ENCODE peak calls at places on chromosomes 6 and 20, in eight cellular contexts. One of them, this sample, is unnamed.

GRCh38 chr20:63750807-63751470 is 11.4 kb downstream of the SLC2A4RG start:
- DNase-seq in fibroblast of lung: no peak
- DNase-seq in colonic mucosa: no peak
- DNase-seq in coronary artery: no peak
- DNase-seq in sigmoid colon: no peak
- DNase-seq in CD8-positive, alpha-beta T cell: peak; percentile 57
- DNase-seq in MM.1S: no peak
- DNase-seq in heart right ventricle: no peak
- DNase-seq in this sample: no peak

GRCh38 chr6:27081931-27082330 is 165.6 kb upstream of the PRSS16 start:
- DNase-seq in fibroblast of lung: no peak
- DNase-seq in colonic mucosa: no peak
- DNase-seq in coronary artery: no peak
- DNase-seq in sigmoid colon: no peak
- DNase-seq in CD8-positive, alpha-beta T cell: no peak
- DNase-seq in MM.1S: no peak
- DNase-seq in heart right ventricle: no peak
- DNase-seq in this sample: no peak

GRCh38 chr6:81838031-81838430 is 85.5 kb upstream of the TENT5A start:
- DNase-seq in fibroblast of lung: no peak
- DNase-seq in colonic mucosa: no peak
- DNase-seq in coronary artery: no peak
- DNase-seq in sigmoid colon: no peak
- DNase-seq in CD8-positive, alpha-beta T cell: no peak
- DNase-seq in MM.1S: no peak
- DNase-seq in heart right ventricle: no peak
- DNase-seq in this sample: no peak

GRCh38 chr6:42294759-42295158 is 77.1 kb upstream of the MRPS10 start:
- DNase-seq in fibroblast of lung: peak; percentile 45
- DNase-seq in colonic mucosa: no peak
- DNase-seq in coronary artery: no peak
- DNase-seq in sigmoid colon: no peak
- DNase-seq in CD8-positive, alpha-beta T cell: no peak
- DNase-seq in MM.1S: no peak
- DNase-seq in heart right ventricle: no peak
- DNase-seq in this sample: no peak

GRCh38 chr6:85574932-85575598 is 18.6 kb downstream of the SNX14 start:
- DNase-seq in fibroblast of lung: peak; percentile 85
- DNase-seq in colonic mucosa: no peak
- DNase-seq in coronary artery: no peak
- DNase-seq in sigmoid colon: no peak
- DNase-seq in CD8-positive, alpha-beta T cell: no peak
- DNase-seq in MM.1S: no peak
- DNase-seq in heart right ventricle: no peak
- DNase-seq in this sample: no peak

GRCh38 chr20:63206878-63207277 is 9.1 kb downstream of the YTHDF1 start:
- DNase-seq in fibroblast of lung: no peak
- DNase-seq in colonic mucosa: no peak
- DNase-seq in coronary artery: no peak
- DNase-seq in sigmoid colon: no peak
- DNase-seq in CD8-positive, alpha-beta T cell: no peak
- DNase-seq in MM.1S: no peak
- DNase-seq in heart right ventricle: no peak
- DNase-seq in this sample: no peak

GRCh38 chr6:25010917-25011625 is 75.3 kb upstream of the RIPOR2 start:
- DNase-seq in fibroblast of lung: peak; percentile 68
- DNase-seq in colonic mucosa: no peak
- DNase-seq in coronary artery: no peak
- DNase-seq in sigmoid colon: no peak
- DNase-seq in CD8-positive, alpha-beta T cell: no peak
- DNase-seq in MM.1S: no peak
- DNase-seq in heart right ventricle: no peak
- DNase-seq in this sample: no peak

GRCh38 chr6:89817481-89817880 is 2.1 kb downstream of the MDN1 start:
- DNase-seq in fibroblast of lung: no peak
- DNase-seq in colonic mucosa: no peak
- DNase-seq in coronary artery: no peak
- DNase-seq in sigmoid colon: no peak
- DNase-seq in CD8-positive, alpha-beta T cell: no peak
- DNase-seq in MM.1S: no peak
- DNase-seq in heart right ventricle: no peak
- DNase-seq in this sample: no peak

GRCh38 chr6:89209457-89209856 is 7.7 kb downstream of the GABRR1 start:
- DNase-seq in fibroblast of lung: no peak
- DNase-seq in colonic mucosa: no peak
- DNase-seq in coronary artery: no peak
- DNase-seq in sigmoid colon: no peak
- DNase-seq in CD8-positive, alpha-beta T cell: no peak
- DNase-seq in MM.1S: no peak
- DNase-seq in heart right ventricle: no peak
- DNase-seq in this sample: no peak

GRCh38 chr6:151958332-151958731 is 150.8 kb downstream of the ESR1 start:
- DNase-seq in fibroblast of lung: no peak
- DNase-seq in colonic mucosa: no peak
- DNase-seq in coronary artery: no peak
- DNase-seq in sigmoid colon: no peak
- DNase-seq in CD8-positive, alpha-beta T cell: no peak
- DNase-seq in MM.1S: no peak
- DNase-seq in heart right ventricle: no peak
- DNase-seq in this sample: no peak

GRCh38 chr6:155142902-155143609 is 120.8 kb upstream of the CLDN20 start:
- DNase-seq in fibroblast of lung: peak; percentile 55
- DNase-seq in colonic mucosa: no peak
- DNase-seq in coronary artery: no peak
- DNase-seq in sigmoid colon: no peak
- DNase-seq in CD8-positive, alpha-beta T cell: no peak
- DNase-seq in MM.1S: no peak
- DNase-seq in heart right ventricle: no peak
- DNase-seq in this sample: no peak
- H3K27ac ChIP-seq in fibroblast of lung: peak overlapping the region; percentile 68
- H3K27ac ChIP-seq in colonic mucosa: peak overlapping the region; percentile 20
- H3K27ac ChIP-seq in coronary artery: peak overlapping the region; percentile 44
- H3K27ac ChIP-seq in sigmoid colon: peak overlapping the region; percentile 60
- H3K27ac ChIP-seq in CD8-positive, alpha-beta T cell: peak overlapping the region; percentile 29
- H3K27ac ChIP-seq in MM.1S: no peak overlapping the region
- H3K27ac ChIP-seq in heart right ventricle: peak overlapping the region; percentile 62
- H3K27ac ChIP-seq in this sample: no peak overlapping the region

GRCh38 chr6:142856607-142856856 is 88.4 kb downstream of the HIVEP2 start:
- DNase-seq in fibroblast of lung: no peak
- DNase-seq in colonic mucosa: no peak
- DNase-seq in coronary artery: no peak
- DNase-seq in sigmoid colon: no peak
- DNase-seq in CD8-positive, alpha-beta T cell: no peak
- DNase-seq in MM.1S: no peak
- DNase-seq in heart right ventricle: no peak
- DNase-seq in this sample: no peak

GRCh38 chr6:142857609-142858195 is 87.3 kb downstream of the HIVEP2 start:
- DNase-seq in fibroblast of lung: no peak
- DNase-seq in colonic mucosa: no peak
- DNase-seq in coronary artery: no peak
- DNase-seq in sigmoid colon: no peak
- DNase-seq in CD8-positive, alpha-beta T cell: no peak
- DNase-seq in MM.1S: no peak
- DNase-seq in heart right ventricle: no peak
- DNase-seq in this sample: no peak

GRCh38 chr6:142854589-142855488 is 90.1 kb downstream of the HIVEP2 start:
- DNase-seq in fibroblast of lung: no peak
- DNase-seq in colonic mucosa: no peak
- DNase-seq in coronary artery: no peak
- DNase-seq in sigmoid colon: no peak
- DNase-seq in CD8-positive, alpha-beta T cell: no peak
- DNase-seq in MM.1S: no peak
- DNase-seq in heart right ventricle: no peak
- DNase-seq in this sample: no peak

GRCh38 chr6:142855877-142856606 is 88.9 kb downstream of the HIVEP2 start:
- DNase-seq in fibroblast of lung: no peak
- DNase-seq in colonic mucosa: no peak
- DNase-seq in coronary artery: no peak
- DNase-seq in sigmoid colon: no peak
- DNase-seq in CD8-positive, alpha-beta T cell: no peak
- DNase-seq in MM.1S: no peak
- DNase-seq in heart right ventricle: no peak
- DNase-seq in this sample: no peak

GRCh38 chr6:142856857-142857608 is 87.9 kb downstream of the HIVEP2 start:
- DNase-seq in fibroblast of lung: no peak
- DNase-seq in colonic mucosa: no peak
- DNase-seq in coronary artery: no peak
- DNase-seq in sigmoid colon: no peak
- DNase-seq in CD8-positive, alpha-beta T cell: peak; percentile 31
- DNase-seq in MM.1S: peak; percentile 68
- DNase-seq in heart right ventricle: no peak
- DNase-seq in this sample: no peak
- H3K27ac ChIP-seq in fibroblast of lung: no peak overlapping the region
- H3K27ac ChIP-seq in colonic mucosa: peak overlapping the region; percentile 30
- H3K27ac ChIP-seq in coronary artery: no peak overlapping the region
- H3K27ac ChIP-seq in sigmoid colon: no peak overlapping the region
- H3K27ac ChIP-seq in CD8-positive, alpha-beta T cell: peak overlapping the region; percentile 70
- H3K27ac ChIP-seq in MM.1S: peak overlapping the region; percentile 94
- H3K27ac ChIP-seq in heart right ventricle: no peak overlapping the region
- H3K27ac ChIP-seq in this sample: no peak overlapping the region

GRCh38 chr6:43582911-43583310 is 6.9 kb downstream of the POLH start:
- DNase-seq in fibroblast of lung: no peak
- DNase-seq in colonic mucosa: no peak
- DNase-seq in coronary artery: no peak
- DNase-seq in sigmoid colon: no peak
- DNase-seq in CD8-positive, alpha-beta T cell: no peak
- DNase-seq in MM.1S: no peak
- DNase-seq in heart right ventricle: no peak
- DNase-seq in this sample: no peak

GRCh38 chr6:43575772-43576551 is at the start of the genes POLH and XPO5:
- DNase-seq in fibroblast of lung: peak; percentile 89
- DNase-seq in colonic mucosa: peak; percentile 93
- DNase-seq in coronary artery: peak; percentile 90
- DNase-seq in sigmoid colon: peak; percentile 95
- DNase-seq in CD8-positive, alpha-beta T cell: peak; percentile 90
- DNase-seq in MM.1S: peak; percentile 95
- DNase-seq in heart right ventricle: peak; percentile 88
- DNase-seq in this sample: peak; percentile 89

GRCh38 chr6:43575105-43575771 is 600 bp downstream of the XPO5 start:
- DNase-seq in fibroblast of lung: peak; percentile 12
- DNase-seq in colonic mucosa: peak; percentile 48
- DNase-seq in coronary artery: no peak
- DNase-seq in sigmoid colon: no peak
- DNase-seq in CD8-positive, alpha-beta T cell: no peak
- DNase-seq in MM.1S: no peak
- DNase-seq in heart right ventricle: no peak
- DNase-seq in this sample: no peak

GRCh38 chr6:43578748-43579147 is 2.8 kb downstream of the POLH start:
- DNase-seq in fibroblast of lung: no peak
- DNase-seq in colonic mucosa: no peak
- DNase-seq in coronary artery: no peak
- DNase-seq in sigmoid colon: no peak
- DNase-seq in CD8-positive, alpha-beta T cell: no peak
- DNase-seq in MM.1S: no peak
- DNase-seq in heart right ventricle: no peak
- DNase-seq in this sample: no peak

GRCh38 chr6:43579171-43579570 is 3.2 kb downstream of the POLH start:
- DNase-seq in fibroblast of lung: no peak
- DNase-seq in colonic mucosa: no peak
- DNase-seq in coronary artery: no peak
- DNase-seq in sigmoid colon: no peak
- DNase-seq in CD8-positive, alpha-beta T cell: no peak
- DNase-seq in MM.1S: no peak
- DNase-seq in heart right ventricle: no peak
- DNase-seq in this sample: no peak
- H3K27ac ChIP-seq in fibroblast of lung: no peak overlapping the region
- H3K27ac ChIP-seq in colonic mucosa: no peak overlapping the region
- H3K27ac ChIP-seq in coronary artery: no peak overlapping the region
- H3K27ac ChIP-seq in sigmoid colon: no peak overlapping the region
- H3K27ac ChIP-seq in CD8-positive, alpha-beta T cell: no peak overlapping the region
- H3K27ac ChIP-seq in MM.1S: no peak overlapping the region
- H3K27ac ChIP-seq in heart right ventricle: peak overlapping the region; percentile 64
- H3K27ac ChIP-seq in this sample: no peak overlapping the region

GRCh38 chr6:35262596-35262995 is 3.1 kb downstream of the ZNF76 start:
- DNase-seq in fibroblast of lung: peak; percentile 52
- DNase-seq in colonic mucosa: no peak
- DNase-seq in coronary artery: no peak
- DNase-seq in sigmoid colon: peak; percentile 9
- DNase-seq in CD8-positive, alpha-beta T cell: no peak
- DNase-seq in MM.1S: no peak
- DNase-seq in heart right ventricle: no peak
- DNase-seq in this sample: no peak

GRCh38 chr6:35258858-35259193 is 709 bp upstream of the ZNF76 start:
- DNase-seq in fibroblast of lung: peak; percentile 60
- DNase-seq in colonic mucosa: no peak
- DNase-seq in coronary artery: no peak
- DNase-seq in sigmoid colon: peak; percentile 76
- DNase-seq in CD8-positive, alpha-beta T cell: no peak
- DNase-seq in MM.1S: no peak
- DNase-seq in heart right ventricle: peak; percentile 31
- DNase-seq in this sample: peak; percentile 59

GRCh38 chr6:35259194-35259945 is at the start of gene ZNF76:
- DNase-seq in fibroblast of lung: peak; percentile 97
- DNase-seq in colonic mucosa: peak; percentile 98
- DNase-seq in coronary artery: peak; percentile 98
- DNase-seq in sigmoid colon: peak; percentile 99
- DNase-seq in CD8-positive, alpha-beta T cell: peak; percentile 86
- DNase-seq in MM.1S: peak; percentile 94
- DNase-seq in heart right ventricle: peak; percentile 97
- DNase-seq in this sample: peak; percentile 100

GRCh38 chr6:35259946-35260626 is 551 bp downstream of the ZNF76 start:
- DNase-seq in fibroblast of lung: peak; percentile 51
- DNase-seq in colonic mucosa: peak; percentile 81
- DNase-seq in coronary artery: peak; percentile 85
- DNase-seq in sigmoid colon: peak; percentile 87
- DNase-seq in CD8-positive, alpha-beta T cell: peak; percentile 57
- DNase-seq in MM.1S: peak; percentile 66
- DNase-seq in heart right ventricle: peak; percentile 78
- DNase-seq in this sample: peak; percentile 78

DNA sequence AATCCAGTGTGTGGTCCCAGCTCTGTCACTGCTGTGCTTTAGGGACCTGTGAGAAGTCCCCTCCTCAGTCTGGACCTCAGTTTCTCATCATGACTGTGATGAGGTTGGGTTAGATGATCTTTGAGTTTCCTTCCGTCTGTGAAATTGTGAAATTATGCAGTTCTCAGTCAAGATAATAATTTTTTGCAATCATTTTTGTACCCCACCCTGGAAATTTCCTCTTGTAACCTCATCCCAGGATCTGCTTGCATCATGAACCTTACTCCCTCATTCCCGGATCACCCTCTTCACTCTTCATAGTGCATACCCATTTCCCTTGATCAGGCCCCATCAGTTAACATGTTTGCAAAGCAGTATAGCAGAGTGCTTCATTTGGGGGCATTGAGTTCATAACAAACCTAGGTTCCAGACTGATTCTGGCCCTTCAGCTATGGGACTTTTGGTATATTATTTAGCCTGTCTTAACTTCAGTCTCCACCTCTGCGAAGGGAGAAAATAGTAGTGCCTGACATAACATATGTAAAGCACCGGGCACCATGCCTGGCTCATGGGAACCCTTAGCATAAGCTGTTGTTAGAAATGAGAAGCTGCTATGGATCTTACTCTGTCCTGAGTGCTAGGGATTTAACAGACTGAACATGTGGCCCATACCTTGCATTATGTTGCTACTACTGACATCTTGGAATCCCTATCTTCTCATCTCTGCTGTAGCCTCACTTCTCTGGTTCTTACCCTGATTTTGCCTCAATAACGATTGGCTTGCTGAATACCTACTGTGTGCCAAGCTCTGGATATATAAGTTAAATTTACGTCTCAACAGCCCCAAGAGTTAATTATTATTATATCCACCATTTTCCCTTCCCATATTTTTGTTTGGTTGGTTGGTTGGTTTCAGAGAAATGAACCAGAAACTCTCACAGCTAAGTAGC is 1.4 kb downstream of the ZNF76 start:
- DNase-seq in fibroblast of lung: no peak
- DNase-seq in colonic mucosa: no peak
- DNase-seq in coronary artery: no peak
- DNase-seq in sigmoid colon: peak; percentile 57
- DNase-seq in CD8-positive, alpha-beta T cell: no peak
- DNase-seq in MM.1S: no peak
- DNase-seq in heart right ventricle: no peak
- DNase-seq in this sample: no peak
- H3K27ac ChIP-seq in fibroblast of lung: peak overlapping the region; percentile 99
- H3K27ac ChIP-seq in colonic mucosa: peak overlapping the region; percentile 91
- H3K27ac ChIP-seq in coronary artery: peak overlapping the region; percentile 98
- H3K27ac ChIP-seq in sigmoid colon: peak overlapping the region; percentile 92
- H3K27ac ChIP-seq in CD8-positive, alpha-beta T cell: peak overlapping the region; percentile 88
- H3K27ac ChIP-seq in MM.1S: peak overlapping the region; percentile 70
- H3K27ac ChIP-seq in heart right ventricle: peak overlapping the region; percentile 100
- H3K27ac ChIP-seq in this sample: peak overlapping the region; percentile 91

This sample was measured in pancreas.